ENCODE peak calls at places on chromosome 17, in six cellular contexts. V, D, Y, Q, E and H are unnamed samples.
A peak's percentile ranks its signal among the peaks of the same experiment; 100 is the strongest.

GRCh38 chr17:41413353-41413752 is 11.0 kb downstream of the KRT37 start:
- DNase-seq in V (peak; percentile 12), D (no peak), Y (no peak), Q (peak; percentile 61), E (no peak), H (peak; percentile 71)

GRCh38 chr17:80596760-80597608 is 52.3 kb downstream of the RPTOR start:
- DNase-seq in V (peak; percentile 36), D (no peak), Y (no peak), Q (no peak), E (no peak), H (no peak)

GRCh38 chr17:3697157-3697515 is 1.2 kb upstream of the P2RX5 start:
- DNase-seq in V (no peak), D (no peak), Y (no peak), Q (no peak), E (no peak), H (no peak)

GRCh38 chr17:77315010-77315409 is 174.2 kb downstream of the SEC14L1 start:
- DNase-seq in V (no peak), D (no peak), Y (no peak), Q (no peak), E (no peak), H (no peak)

GRCh38 chr17:60743812-60744211 is 66.2 kb downstream of the BCAS3 start:
- DNase-seq in V (peak; percentile 43), D (no peak), Y (no peak), Q (no peak), E (no peak), H (peak; percentile 10)

GRCh38 chr17:47621293-47622178 is 28.2 kb upstream of the KPNB1 start:
- DNase-seq in V (peak; percentile 91), D (peak; percentile 38), Y (no peak), Q (peak; percentile 90), E (peak; percentile 91), H (peak; percentile 97)

GRCh38 chr17:54888981-54889380 is 11.7 kb upstream of the TOM1L1 start:
- DNase-seq in V (no peak), D (no peak), Y (no peak), Q (no peak), E (no peak), H (no peak)

GRCh38 chr17:50346313-50347086 is 574 bp downstream of the XYLT2 start:
- DNase-seq in V (no peak), D (no peak), Y (peak; percentile 83), Q (peak; percentile 80), E (peak; percentile 42), H (peak; percentile 55)

GRCh38 chr17:74442670-74443515 is 11.0 kb downstream of the GPRC5C start:
- DNase-seq in V (no peak), D (no peak), Y (peak; percentile 69), Q (peak; percentile 69), E (no peak), H (no peak)

GRCh38 chr17:29622337-29623282 is at the start of gene CORO6:
- DNase-seq in V (peak; percentile 23), D (peak; percentile 86), Y (peak; percentile 94), Q (peak; percentile 92), E (peak; percentile 55), H (peak; percentile 79)

GRCh38 chr17:15944720-15945492 is at the start of gene ADORA2B:
- DNase-seq in V (peak; percentile 71), D (peak; percentile 72), Y (peak; percentile 86), Q (peak; percentile 88), E (peak; percentile 83), H (peak; percentile 82)

GRCh38 chr17:46002973-46003316 is 3.9 kb downstream of the STH start:
- DNase-seq in V (no peak), D (no peak), Y (no peak), Q (no peak), E (no peak), H (no peak)

GRCh38 chr17:82933911-82934310 is 94.1 kb upstream of the ZNF750 start:
- DNase-seq in V (no peak), D (no peak), Y (no peak), Q (no peak), E (no peak), H (peak; percentile 16)

GRCh38 chr17:39591958-39592954 is 15.5 kb downstream of the NEUROD2 start:
- DNase-seq in V (peak; percentile 50), D (peak; percentile 82), Y (peak; percentile 90), Q (peak; percentile 86), E (peak; percentile 52), H (peak; percentile 83)

GRCh38 chr17:67521773-67522069 is 144.6 kb downstream of the PITPNC1 start:
- DNase-seq in V (no peak), D (no peak), Y (no peak), Q (peak; percentile 31), E (no peak), H (no peak)
- H3K23ac ChIP-seq in V (no peak overlapping the region), D (no peak overlapping the region), Y (no peak overlapping the region), Q (no peak overlapping the region), E (no peak overlapping the region), H (no peak overlapping the region)

DNA sequence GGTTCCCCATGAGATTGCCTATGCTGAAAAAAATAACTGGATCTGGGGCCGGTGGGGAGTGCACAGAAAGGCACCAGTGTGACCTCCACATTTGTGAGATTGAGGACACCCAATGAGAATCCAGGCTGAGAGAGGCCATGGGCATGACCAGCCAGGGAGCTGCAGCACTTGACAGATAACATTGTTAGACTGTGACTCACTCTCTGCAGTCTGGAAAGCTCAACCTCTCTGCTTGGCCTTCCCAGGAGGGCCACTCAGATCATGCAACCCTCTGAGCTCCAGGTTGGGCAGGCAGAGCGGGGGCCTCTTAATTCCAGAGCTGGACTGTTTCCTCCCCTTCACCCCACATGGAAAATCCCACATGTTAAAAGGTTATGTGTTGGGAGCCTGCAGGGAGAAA is 30.1 kb downstream of the FZD2 start:
- DNase-seq in V (peak; percentile 91), D (no peak), Y (no peak), Q (peak; percentile 78), E (peak; percentile 97), H (peak; percentile 98)
- H2BK15ac ChIP-seq in V (peak overlapping the region; percentile 13), D (no peak overlapping the region), Y (no peak overlapping the region), Q (no peak overlapping the region), E (peak overlapping the region; percentile 55), H (peak overlapping the region; percentile 4)

GRCh38 chr17:62164712-62165377 is 99.8 kb upstream of the MED13 start:
- DNase-seq in V (no peak), D (no peak), Y (no peak), Q (no peak), E (no peak), H (no peak)

GRCh38 chr17:62161405-62162148 is 96.5 kb upstream of the MED13 start:
- DNase-seq in V (no peak), D (no peak), Y (no peak), Q (no peak), E (no peak), H (no peak)

GRCh38 chr17:62163847-62164246 is 98.8 kb upstream of the MED13 start:
- DNase-seq in V (no peak), D (no peak), Y (no peak), Q (no peak), E (no peak), H (no peak)

GRCh38 chr17:62165378-62165722 is 100.3 kb upstream of the MED13 start:
- DNase-seq in V (no peak), D (no peak), Y (no peak), Q (no peak), E (no peak), H (no peak)

DNA sequence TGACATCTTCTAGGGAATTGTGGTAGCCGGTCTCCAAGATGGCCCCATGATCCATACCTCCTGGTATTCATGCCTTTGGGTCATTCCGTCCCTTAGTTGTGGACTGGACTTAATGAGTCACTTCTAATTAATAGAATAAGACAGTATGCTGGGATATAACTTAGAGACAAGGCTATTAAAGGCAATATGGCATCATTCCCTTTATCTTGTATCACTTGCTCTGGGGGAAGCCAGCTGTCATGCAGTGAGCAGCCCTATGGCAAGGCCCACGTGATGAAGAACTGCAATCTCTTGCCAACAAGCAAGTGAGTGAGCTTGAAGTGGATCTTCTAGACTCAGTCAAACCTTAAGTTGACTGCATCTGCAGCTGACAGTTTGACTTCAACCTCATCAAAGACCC is 97.8 kb upstream of the MED13 start:
- DNase-seq in V (no peak), D (no peak), Y (no peak), Q (no peak), E (no peak), H (no peak)
- H3K23ac ChIP-seq in V (no peak overlapping the region), D (no peak overlapping the region), Y (no peak overlapping the region), Q (no peak overlapping the region), E (no peak overlapping the region), H (no peak overlapping the region)

DNA sequence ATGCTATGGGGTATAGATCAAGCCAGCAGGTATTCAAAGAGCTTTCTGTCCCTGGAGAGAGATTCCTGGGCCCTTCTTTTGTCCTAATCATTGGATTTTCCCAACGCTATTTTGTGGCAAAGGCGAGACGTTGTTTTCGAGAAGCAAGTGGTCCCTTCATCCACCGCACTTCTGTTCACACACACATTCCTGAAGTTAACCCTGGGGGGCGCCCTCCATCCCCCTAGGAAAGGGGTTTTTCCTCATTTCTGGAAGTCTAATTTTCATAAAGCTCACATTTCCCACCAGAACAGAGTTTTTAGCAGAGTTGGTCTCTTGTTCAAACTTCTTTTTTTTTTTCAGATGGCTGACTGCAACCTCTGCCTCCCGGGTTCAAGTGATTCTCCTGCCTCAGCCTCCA is 11.9 kb downstream of the SCGB1C2 start:
- DNase-seq in V (no peak), D (no peak), Y (peak; percentile 37), Q (no peak), E (no peak), H (no peak)
- H2BK15ac ChIP-seq in V (no peak overlapping the region), D (no peak overlapping the region), Y (no peak overlapping the region), Q (no peak overlapping the region), E (no peak overlapping the region), H (no peak overlapping the region)